ENCODE peak calls at places on chromosome 9, in five cellular contexts. X, D, O, U and I are unnamed samples.

GRCh38 chr9:133274236-133275104 is 531 bp downstream of the ABO start:
- DNase-seq in X (no peak), D (no peak), O (no peak), U (no peak), I (peak)

GRCh38 chr9:82912639-82913038 is 150.3 kb downstream of the RASEF start:
- DNase-seq in X (no peak), D (no peak), O (no peak), U (peak), I (no peak)

GRCh38 chr9:134486127-134486995 is 155.2 kb upstream of the COL5A1 start:
- DNase-seq in X (no peak), D (no peak), O (no peak), U (no peak), I (no peak)

GRCh38 chr9:133470427-133470924 is 8.4 kb downstream of the SLC2A6 start:
- DNase-seq in X (no peak), D (no peak), O (no peak), U (no peak), I (no peak)

GRCh38 chr9:124297553-124297905 is 39.8 kb downstream of the NEK6 start:
- DNase-seq in X (peak), D (peak), O (no peak), U (peak), I (no peak)

GRCh38 chr9:77438653-77439052 is 209.5 kb downstream of the GNA14 start:
- DNase-seq in X (no peak), D (no peak), O (no peak), U (no peak), I (no peak)

GRCh38 chr9:90005388-90005787 is 400.6 kb downstream of the GADD45G start:
- DNase-seq in X (no peak), D (no peak), O (no peak), U (no peak), I (no peak)

GRCh38 chr9:94825620-94825958 is 99.1 kb downstream of the AOPEP start:
- DNase-seq in X (no peak), D (no peak), O (no peak), U (no peak), I (no peak)

GRCh38 chr9:80931163-80931562 is 758.2 kb downstream of the TLE1 start:
- DNase-seq in X (no peak), D (no peak), O (no peak), U (no peak), I (no peak)

GRCh38 chr9:6922680-6923079 is 164.9 kb downstream of the KDM4C start:
- DNase-seq in X (no peak), D (no peak), O (no peak), U (no peak), I (no peak)

GRCh38 chr9:123753669-123754307 is 176.1 kb downstream of the DENND1A start:
- DNase-seq in X (no peak), D (no peak), O (no peak), U (no peak), I (no peak)

GRCh38 chr9:134493471-134494272 is 147.9 kb upstream of the COL5A1 start:
- DNase-seq in X (no peak), D (no peak), O (no peak), U (no peak), I (no peak)

GRCh38 chr9:35516481-35516880 is 26.6 kb downstream of the RUSC2 start:
- DNase-seq in X (peak), D (peak), O (no peak), U (peak), I (no peak)

GRCh38 chr9:116935149-116935897 is 248.2 kb downstream of the TRIM32 start:
- DNase-seq in X (no peak), D (no peak), O (no peak), U (no peak), I (no peak)